ENCODE peak calls at places on chromosomes 1 and 21, in eight cellular contexts. F is OCI-LY7; G is naive thymus-derived CD4-positive, alpha-beta T cell; C is heart right ventricle; Z is SK-N-SH; X is right lobe of liver; D is left ventricle myocardium inferior; H is upper lobe of right lung. K is an unnamed sample.

GRCh38 chr1:179353546-179353945 is 12.2 kb upstream of the AXDND1 start:
- DNase-seq in F (no peak), G (no peak), C (no peak), Z (no peak), X (no peak), D (peak; percentile 26), H (no peak), K (peak; percentile 49)

GRCh38 chr1:244021427-244021826 is 29.7 kb upstream of the ZBTB18 start:
- DNase-seq in F (no peak), G (no peak), C (no peak), Z (no peak), X (no peak), D (no peak), H (no peak), K (no peak)

GRCh38 chr21:33947451-33948095 is 32.0 kb upstream of the ATP5PO start:
- DNase-seq in F (peak; percentile 30), G (peak; percentile 88), C (peak; percentile 47), Z (peak; percentile 38), X (no peak), D (peak; percentile 44), H (peak; percentile 76), K (peak; percentile 90)

GRCh38 chr1:117573386-117574040 is 32.3 kb upstream of the TENT5C start:
- DNase-seq in F (no peak), G (no peak), C (no peak), Z (no peak), X (no peak), D (no peak), H (no peak), K (peak; percentile 77)

GRCh38 chr1:241838831-241839365 is 9.1 kb upstream of the EXO1 start:
- DNase-seq in F (no peak), G (no peak), C (no peak), Z (no peak), X (no peak), D (no peak), H (no peak), K (no peak)

GRCh38 chr21:34609244-34609950 is 5.5 kb downstream of the RCAN1 start:
- DNase-seq in F (no peak), G (no peak), C (no peak), Z (no peak), X (no peak), D (no peak), H (no peak), K (no peak)

GRCh38 chr1:183164963-183165362 is 21.1 kb upstream of the LAMC2 start:
- DNase-seq in F (no peak), G (no peak), C (no peak), Z (no peak), X (no peak), D (no peak), H (no peak), K (no peak)

GRCh38 chr1:94591791-94592565 is 50.4 kb upstream of the F3 start:
- DNase-seq in F (no peak), G (no peak), C (no peak), Z (no peak), X (no peak), D (no peak), H (no peak), K (no peak)

GRCh38 chr1:230620666-230621065 is 21.6 kb upstream of the COG2 start:
- DNase-seq in F (no peak), G (no peak), C (no peak), Z (no peak), X (no peak), D (no peak), H (no peak), K (no peak)

GRCh38 chr1:230622151-230622550 is 20.1 kb upstream of the COG2 start:
- DNase-seq in F (no peak), G (no peak), C (no peak), Z (no peak), X (no peak), D (no peak), H (no peak), K (no peak)

GRCh38 chr1:230618537-230618936 is 23.7 kb upstream of the COG2 start:
- DNase-seq in F (no peak), G (no peak), C (no peak), Z (no peak), X (no peak), D (no peak), H (no peak), K (no peak)

GRCh38 chr1:230624097-230624713 is 18.1 kb upstream of the COG2 start:
- DNase-seq in F (no peak), G (no peak), C (no peak), Z (no peak), X (no peak), D (no peak), H (no peak), K (no peak)

GRCh38 chr1:230621290-230622022 is 20.8 kb upstream of the COG2 start:
- DNase-seq in F (no peak), G (no peak), C (no peak), Z (no peak), X (no peak), D (no peak), H (no peak), K (no peak)
- H3K4me1 ChIP-seq in F (no peaks in the 10 kb centered on the region), G (no peaks in the 10 kb centered on the region), C (no peaks in the 10 kb centered on the region), Z (no peaks in the 10 kb centered on the region), X (no peaks in the 10 kb centered on the region), D (no peaks in the 10 kb centered on the region), H (peaks cover 3% of the 10 kb centered on the region), K (no peaks in the 10 kb centered on the region)

GRCh38 chr1:167721617-167722151 is at the start of gene MPZL1:
- DNase-seq in F (peak; percentile 95), G (peak; percentile 88), C (peak; percentile 96), Z (peak; percentile 100), X (peak; percentile 98), D (peak; percentile 97), H (peak; percentile 97), K (peak; percentile 95)
- H3K4me1 ChIP-seq in F (peaks cover 78% of the 10 kb centered on the region), G (peaks cover 5% of the 10 kb centered on the region), C (peaks cover 37% of the 10 kb centered on the region), Z (peaks cover 22% of the 10 kb centered on the region), X (no peaks in the 10 kb centered on the region), D (peaks cover 60% of the 10 kb centered on the region), H (peaks cover 26% of the 10 kb centered on the region), K (peaks cover 25% of the 10 kb centered on the region)

DNA sequence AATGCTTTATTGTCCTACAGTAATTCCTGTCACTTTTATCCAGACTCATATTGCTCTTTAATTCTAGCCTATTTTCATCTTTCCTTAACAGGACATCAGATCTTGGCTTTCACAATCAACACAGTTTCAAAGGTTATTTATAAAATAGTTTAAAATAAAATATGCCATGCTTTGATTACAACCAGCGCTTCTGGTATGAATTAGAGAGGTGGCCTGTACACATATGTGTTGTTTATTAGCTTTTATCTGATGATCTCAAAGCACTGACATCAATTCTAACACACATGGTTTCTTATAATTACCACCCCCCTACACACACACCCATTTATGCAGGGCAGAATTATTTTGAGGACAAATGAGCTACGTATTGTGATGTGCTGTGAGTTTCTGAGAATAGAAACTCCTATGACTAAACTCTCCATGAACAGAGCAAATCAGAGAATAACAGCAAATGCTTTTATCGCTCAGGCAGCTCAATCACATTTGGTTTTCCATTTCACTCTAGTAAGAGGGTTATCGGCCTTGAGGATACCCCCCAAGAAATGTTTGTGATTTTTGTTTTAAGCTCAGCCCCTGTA is 18.0 kb downstream of the CD247 start:
- DNase-seq in F (peak; percentile 43), G (no peak), C (no peak), Z (peak; percentile 47), X (no peak), D (no peak), H (no peak), K (no peak)
- H3K4me1 ChIP-seq in F (peaks cover 58% of the 10 kb centered on the region), G (peaks cover 48% of the 10 kb centered on the region), C (no peaks in the 10 kb centered on the region), Z (peaks cover 10% of the 10 kb centered on the region), X (no peaks in the 10 kb centered on the region), D (no peaks in the 10 kb centered on the region), H (no peaks in the 10 kb centered on the region), K (peaks cover 6% of the 10 kb centered on the region)

GRCh38 chr1:168482106-168482505 is 61.7 kb downstream of the XCL2 start:
- DNase-seq in F (no peak), G (no peak), C (no peak), Z (no peak), X (no peak), D (no peak), H (no peak), K (no peak)
- H3K4me1 ChIP-seq in F (no peaks in the 10 kb centered on the region), G (peaks cover 20% of the 10 kb centered on the region), C (peaks cover 4% of the 10 kb centered on the region), Z (peaks cover 5% of the 10 kb centered on the region), X (no peaks in the 10 kb centered on the region), D (peaks cover 11% of the 10 kb centered on the region), H (peaks cover 36% of the 10 kb centered on the region), K (peaks cover 29% of the 10 kb centered on the region)

GRCh38 chr1:230860617-230861384 is 7.5 kb downstream of the C1orf198 start:
- DNase-seq in F (no peak), G (no peak), C (no peak), Z (peak; percentile 29), X (no peak), D (no peak), H (no peak), K (no peak)
- H3K4me1 ChIP-seq in F (peaks cover 12% of the 10 kb centered on the region), G (no peaks in the 10 kb centered on the region), C (peaks cover 85% of the 10 kb centered on the region), Z (peaks cover 5% of the 10 kb centered on the region), X (no peaks in the 10 kb centered on the region), D (peaks cover 100% of the 10 kb centered on the region), H (peaks cover 74% of the 10 kb centered on the region), K (peaks cover 62% of the 10 kb centered on the region)

GRCh38 chr1:8419172-8419571 is 101.3 kb downstream of the SLC45A1 start:
- DNase-seq in F (no peak), G (no peak), C (no peak), Z (no peak), X (no peak), D (no peak), H (no peak), K (no peak)
- H3K4me1 ChIP-seq in F (peaks cover 56% of the 10 kb centered on the region), G (peaks cover 38% of the 10 kb centered on the region), C (peaks cover 80% of the 10 kb centered on the region), Z (peaks cover 21% of the 10 kb centered on the region), X (no peaks in the 10 kb centered on the region), D (peaks cover 96% of the 10 kb centered on the region), H (peaks cover 68% of the 10 kb centered on the region), K (peaks cover 80% of the 10 kb centered on the region)

DNA sequence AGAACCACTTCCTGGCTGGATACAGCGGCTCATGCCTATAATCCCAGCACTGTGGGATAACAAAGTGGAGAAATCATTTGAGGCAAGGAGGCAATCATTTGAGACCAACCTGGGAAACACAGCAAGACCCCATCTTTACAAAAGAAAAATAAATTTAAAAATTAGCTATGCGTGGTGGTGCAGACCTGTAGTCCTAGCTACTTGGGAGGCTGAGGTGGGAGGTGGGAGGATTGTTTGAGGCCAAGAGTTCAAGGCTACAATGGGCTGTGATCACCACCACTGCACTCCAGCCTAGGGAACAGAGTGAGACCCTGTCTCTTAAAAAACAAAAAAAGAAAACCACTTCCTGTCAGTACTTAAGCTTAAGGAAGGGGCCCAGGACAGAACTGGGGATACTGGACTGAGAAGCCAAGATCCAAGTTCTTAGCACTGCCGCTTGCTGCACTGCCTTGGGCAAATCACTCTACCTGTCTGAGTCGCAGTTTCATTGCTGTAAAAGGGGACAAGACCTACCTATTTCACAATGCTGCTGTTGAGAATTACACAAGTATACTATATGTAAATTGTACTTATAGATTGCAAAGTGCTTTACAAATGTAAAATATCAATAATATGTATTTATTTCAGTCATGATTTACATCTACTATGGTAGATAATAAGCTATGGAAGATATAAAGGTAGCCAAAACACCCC is 154.9 kb downstream of the RERE start:
- DNase-seq in F (no peak), G (no peak), C (no peak), Z (no peak), X (no peak), D (no peak), H (no peak), K (no peak)
- H3K4me1 ChIP-seq in F (peaks cover 45% of the 10 kb centered on the region), G (no peaks in the 10 kb centered on the region), C (peaks cover 89% of the 10 kb centered on the region), Z (peaks cover 38% of the 10 kb centered on the region), X (no peaks in the 10 kb centered on the region), D (peaks cover 90% of the 10 kb centered on the region), H (peaks cover 70% of the 10 kb centered on the region), K (peaks cover 70% of the 10 kb centered on the region)

K was measured in body of pancreas.